ENCODE peak calls at places on chromosomes 7 and 10, in four cellular contexts. B is A549, E is HL-60, Q is GM12878. V is an unnamed sample.

GRCh38 chr10:103416436-103417147 is 20.2 kb downstream of the PDCD11 start:
- DNase-seq in B (peak), E (peak), Q (peak), V (peak)

GRCh38 chr10:110600487-110601101 is 33.1 kb downstream of the SMC3 start:
- DNase-seq in Q (no peak), B (peak), E (peak), V (peak)

GRCh38 chr10:106557951-106558733 is 606.4 kb downstream of the SORCS1 start:
- DNase-seq in Q (no peak), E (no peak), B (peak), V (no peak)

GRCh38 chr10:119761106-119761505 is 35.3 kb downstream of the INPP5F start:
- DNase-seq in E (no peak), B (no peak), Q (no peak), V (no peak)

GRCh38 chr7:194996-195829 is 2.8 kb downstream of the FAM20C start:
- DNase-seq in Q (no peak), E (no peak), B (no peak), V (no peak)

GRCh38 chr7:51430480-51431086 is 114.0 kb upstream of the COBL start:
- DNase-seq in B (peak), Q (peak), E (peak), V (peak)

GRCh38 chr10:120387326-120387725 is 69.7 kb upstream of the PLPP4 start:
- DNase-seq in B (no peak), E (no peak), Q (no peak), V (no peak)

GRCh38 chr10:86962981-86963310 is 4.5 kb downstream of the SNCG start:
- DNase-seq in B (no peak), Q (no peak), E (no peak), V (no peak)

GRCh38 chr7:115447495-115447894 is 525.6 kb downstream of the MDFIC start:
- DNase-seq in E (no peak), B (no peak), Q (no peak), V (no peak)

GRCh38 chr10:127734753-127735152 is 2.2 kb upstream of the FOXI2 start:
- DNase-seq in Q (no peak), E (no peak), B (no peak), V (peak)

GRCh38 chr7:12370249-12370648 is 33.4 kb downstream of the VWDE start:
- DNase-seq in E (no peak), B (no peak), Q (no peak), V (no peak)

GRCh38 chr7:148115308-148115707 is 475.3 kb upstream of the C7orf33 start:
- DNase-seq in B (no peak), Q (no peak), E (no peak), V (no peak)

GRCh38 chr10:91613411-91614253 is 19.2 kb downstream of the PPP1R3C start:
- DNase-seq in E (no peak), Q (no peak), B (peak), V (no peak)

GRCh38 chr10:46550795-46551700 is 5.4 kb downstream of the GPRIN2 start:
- DNase-seq in E (no peak), Q (no peak), B (no peak), V (no peak)

GRCh38 chr10:5449823-5450222 is 37.5 kb downstream of the NET1 start:
- DNase-seq in Q (no peak), B (peak), E (peak), V (peak)

GRCh38 chr10:6476989-6477388 is 103.1 kb downstream of the PRKCQ start:
- DNase-seq in B (no peak), Q (no peak), E (no peak), V (no peak)

GRCh38 chr7:29289156-29290021 is 94.8 kb downstream of the CHN2 start:
- DNase-seq in B (no peak), Q (peak), E (peak), V (no peak)

GRCh38 chr7:142240546-142240945 is 17.3 kb downstream of the PRSS58 start:
- DNase-seq in B (no peak), E (no peak), Q (no peak), V (no peak)

GRCh38 chr7:55486991-55487390 is 85.3 kb downstream of the VOPP1 start:
- DNase-seq in B (no peak), E (no peak), Q (no peak), V (no peak)

GRCh38 chr7:79241288-79242055 is 212.0 kb downstream of the MAGI2 start:
- DNase-seq in E (no peak), B (no peak), Q (no peak), V (no peak)

GRCh38 chr10:113681533-113682470 is 2.1 kb downstream of the CASP7 start:
- DNase-seq in E (no peak), Q (peak), B (no peak), V (no peak)

GRCh38 chr7:51376420-51377092 is 59.9 kb upstream of the COBL start:
- DNase-seq in Q (no peak), E (no peak), B (peak), V (no peak)

GRCh38 chr7:31744294-31744874 is 57.4 kb downstream of the PPP1R17 start:
- DNase-seq in E (peak), B (peak), Q (peak), V (peak)

GRCh38 chr10:90924552-90924951 is 3.7 kb upstream of the ANKRD1 start:
- DNase-seq in B (no peak), Q (no peak), E (no peak), V (no peak)

GRCh38 chr10:131512852-131513251 is 201.3 kb upstream of the TCERG1L start:
- DNase-seq in E (no peak), B (no peak), Q (no peak), V (no peak)

GRCh38 chr10:83352588-83352987 is 786.7 kb upstream of the GHITM start:
- DNase-seq in B (no peak), Q (no peak), E (no peak), V (no peak)

GRCh38 chr10:124375353-124375614 is 43.4 kb downstream of the OAT start:
- DNase-seq in Q (no peak), B (no peak), E (no peak), V (no peak)

GRCh38 chr7:31487071-31487470 is 26.8 kb upstream of the ITPRID1 start:
- DNase-seq in B (no peak), Q (no peak), E (no peak), V (no peak)

GRCh38 chr10:232061-232460 is 96.8 kb downstream of the ZMYND11 start:
- DNase-seq in B (no peak), Q (no peak), E (no peak), V (no peak)

GRCh38 chr10:230758-231157 is 95.5 kb downstream of the ZMYND11 start:
- DNase-seq in E (no peak), B (peak), Q (no peak), V (peak)

GRCh38 chr10:227014-227413 is 91.8 kb downstream of the ZMYND11 start:
- DNase-seq in Q (no peak), E (no peak), B (no peak), V (no peak)

GRCh38 chr10:224571-224970 is 89.3 kb downstream of the ZMYND11 start:
- DNase-seq in E (no peak), B (no peak), Q (no peak), V (no peak)

GRCh38 chr10:228366-228765 is 93.1 kb downstream of the ZMYND11 start:
- DNase-seq in Q (no peak), E (no peak), B (no peak), V (no peak)
- TF ChIP-seq REST in Q (no peak), E (no peak), B (no peak), V (no peak)

GRCh38 chr10:116772901-116773300 is 30.5 kb upstream of the HSPA12A start:
- DNase-seq in Q (no peak), E (no peak), B (no peak), V (no peak)
- H3K4me3 ChIP-seq in Q (no peak), E (no peak), B (no peak), V (no peak)

GRCh38 chr10:88243202-88243744 is 339.8 kb downstream of the RNLS start:
- DNase-seq in E (no peak), Q (no peak), B (no peak), V (no peak)

GRCh38 chr10:88244781-88245350 is 338.3 kb downstream of the RNLS start:
- DNase-seq in Q (no peak), E (peak), B (no peak), V (no peak)

GRCh38 chr10:88245974-88246511 is 337.1 kb downstream of the RNLS start:
- DNase-seq in B (no peak), E (no peak), Q (no peak), V (no peak)

GRCh38 chr10:88241501-88241900 is 341.6 kb downstream of the RNLS start:
- DNase-seq in E (no peak), Q (no peak), B (no peak), V (no peak)

DNA sequence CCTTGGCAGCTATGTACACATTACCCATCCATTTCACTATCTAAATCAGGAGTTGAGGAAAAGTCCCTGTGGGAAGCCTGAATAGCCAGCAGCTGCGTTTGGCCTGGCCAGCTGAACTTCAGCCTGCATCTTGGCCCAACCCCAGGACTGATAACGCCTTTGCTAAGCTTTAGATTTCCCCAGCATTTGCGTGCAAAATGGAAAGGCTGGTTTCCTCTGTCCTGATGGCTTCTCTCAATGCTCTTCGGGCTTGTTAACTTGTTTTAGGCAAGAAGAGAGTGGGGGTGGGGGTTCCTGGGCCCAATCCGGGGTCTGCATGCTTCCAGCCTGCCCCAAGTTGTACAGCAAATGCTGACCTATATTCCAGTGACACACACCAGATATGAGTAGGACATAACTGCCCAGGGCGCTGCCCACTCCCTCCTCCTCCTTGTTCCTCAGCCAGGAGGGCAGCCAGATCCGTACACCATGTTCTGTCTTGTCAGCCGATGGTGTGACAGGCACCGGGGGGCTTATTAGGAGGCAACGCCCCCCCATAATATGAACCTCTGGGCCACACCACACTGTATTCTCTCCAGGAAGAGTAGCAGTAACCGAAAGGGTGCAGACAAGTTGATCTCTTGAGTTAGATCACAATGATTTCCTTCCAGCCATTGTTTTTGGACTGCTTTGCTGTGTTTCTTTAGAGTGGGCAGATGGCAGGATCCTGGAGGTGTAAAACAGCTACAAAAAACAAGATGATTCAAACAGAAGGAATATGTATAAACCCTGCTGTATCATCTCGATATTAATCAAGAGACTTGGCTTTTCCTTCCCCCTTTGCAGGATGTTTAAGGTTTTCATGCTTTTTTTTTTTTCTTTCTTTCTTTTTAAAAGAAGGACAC is 339.0 kb downstream of the RNLS start:
- DNase-seq in E (no peak), B (no peak), Q (no peak), V (no peak)
- TF ChIP-seq REST in E (no peak), B (no peak), Q (no peak), V (no peak)

GRCh38 chr7:5177060-5177459 is 13.0 kb upstream of the WIPI2 start:
- DNase-seq in Q (no peak), B (peak), E (no peak), V (no peak)
- H3K4me3 ChIP-seq in Q (no peak), B (no peak), E (no peak), V (no peak)

GRCh38 chr7:108090791-108091460 is 39.2 kb downstream of the LAMB4 start:
- DNase-seq in Q (no peak), B (no peak), E (no peak), V (no peak)
- TF ChIP-seq REST in Q (no peak), B (no peak), E (no peak), V (no peak)

GRCh38 chr10:45418859-45419672 is 45.0 kb downstream of the ALOX5 start:
- DNase-seq in E (no peak), Q (peak), B (no peak), V (peak)

GRCh38 chr10:45421231-45422097 is 47.4 kb downstream of the ALOX5 start:
- DNase-seq in Q (no peak), E (peak), B (no peak), V (no peak)

GRCh38 chr10:45422207-45422606 is 48.2 kb downstream of the ALOX5 start:
- DNase-seq in B (no peak), Q (no peak), E (no peak), V (no peak)

GRCh38 chr10:45419673-45420020 is 45.6 kb downstream of the ALOX5 start:
- DNase-seq in E (no peak), B (no peak), Q (no peak), V (no peak)

DNA sequence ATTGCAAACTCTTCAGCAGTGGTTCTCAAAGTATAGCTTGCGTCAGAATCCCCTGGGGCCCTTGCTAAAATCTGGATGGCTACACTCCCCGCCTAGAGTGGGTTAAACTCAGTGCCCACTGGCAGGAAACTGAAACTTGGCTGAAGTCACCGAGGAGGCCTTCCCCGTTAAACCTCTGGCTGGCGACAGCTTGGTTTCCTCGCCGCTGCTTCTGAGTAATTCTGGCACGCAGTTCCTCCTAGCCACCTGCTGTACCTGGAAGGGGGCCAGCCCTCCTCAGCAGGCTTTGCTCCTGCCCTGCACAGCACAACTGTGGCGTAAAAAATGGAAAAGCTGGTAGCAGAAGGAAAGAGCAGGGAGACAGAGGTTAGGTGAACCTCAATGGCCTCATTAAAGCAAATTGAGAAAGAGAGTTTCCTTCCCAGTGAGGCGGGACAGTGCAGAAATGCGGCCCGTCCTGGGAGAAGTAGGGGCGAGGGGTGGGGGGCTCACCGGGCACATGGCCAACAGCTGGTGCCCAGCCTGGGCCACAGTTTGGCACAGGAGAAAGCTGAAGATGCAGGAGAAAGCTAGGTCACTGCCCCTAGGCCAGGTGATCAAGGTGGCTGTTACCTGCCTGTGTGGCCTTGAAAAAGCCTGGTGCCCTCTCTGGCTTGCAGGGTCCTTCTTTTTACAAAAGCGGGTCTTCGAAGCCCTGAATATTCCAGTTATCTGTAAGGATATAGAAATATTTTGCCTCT is 46.6 kb downstream of the ALOX5 start:
- DNase-seq in E (peak), Q (peak), B (no peak), V (no peak)
- H3K4me3 ChIP-seq in E (no peak), Q (peak), B (no peak), V (no peak)

GRCh38 chr10:44804661-44805060 is 106.5 kb upstream of the TMEM72 start:
- DNase-seq in E (no peak), Q (no peak), B (no peak), V (no peak)

GRCh38 chr10:44799971-44800370 is 111.2 kb upstream of the TMEM72 start:
- DNase-seq in E (no peak), B (no peak), Q (no peak), V (no peak)

GRCh38 chr10:44805461-44806210 is 105.5 kb upstream of the TMEM72 start:
- DNase-seq in Q (no peak), B (no peak), E (no peak), V (no peak)

GRCh38 chr10:44803820-44804219 is 107.3 kb upstream of the TMEM72 start:
- DNase-seq in Q (no peak), B (no peak), E (no peak), V (no peak)

DNA sequence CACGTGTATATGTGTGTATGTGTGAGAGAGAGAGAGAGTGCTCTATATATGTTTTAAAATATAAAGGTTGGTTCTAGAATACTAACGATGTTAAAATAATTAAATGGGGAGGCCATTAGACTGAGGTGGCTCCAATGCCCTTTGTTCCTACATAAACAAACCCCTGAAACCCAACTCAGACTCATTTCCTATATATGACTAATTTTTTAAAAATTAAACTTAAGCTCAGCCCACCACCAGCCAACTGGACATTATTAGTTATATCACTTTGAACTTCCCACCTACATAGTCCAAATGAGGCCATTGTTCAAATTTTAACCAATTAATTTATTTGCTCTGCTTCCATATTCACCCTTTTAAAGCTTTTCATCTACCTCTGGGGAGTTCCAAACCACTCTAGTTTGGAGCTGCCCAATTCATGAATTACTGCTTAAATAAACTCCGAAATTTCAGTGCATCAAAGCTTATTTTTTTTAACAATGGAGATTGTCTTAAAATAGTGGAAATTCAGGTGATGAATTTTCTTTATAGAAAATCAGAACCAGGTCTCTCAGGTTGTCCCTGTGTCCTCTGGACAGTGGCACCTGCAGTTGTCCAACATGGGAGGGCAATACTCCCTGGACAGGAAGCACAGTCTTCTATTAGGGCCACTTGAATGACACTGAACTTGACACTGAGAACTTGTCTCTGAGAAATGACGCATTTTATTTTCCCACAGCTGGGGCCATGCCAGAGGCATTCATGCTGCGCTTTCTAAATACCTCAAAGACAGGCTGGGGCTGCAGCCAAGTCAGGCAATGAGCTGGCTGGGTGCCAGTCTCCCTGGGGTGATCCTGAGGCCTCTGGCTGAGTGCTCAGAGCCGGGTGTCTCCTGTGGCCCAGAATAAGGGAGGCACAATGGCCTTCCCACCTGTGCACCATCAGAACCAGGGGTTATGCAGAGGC is 109.5 kb upstream of the TMEM72 start:
- DNase-seq in B (peak), Q (no peak), E (no peak), V (no peak)
- TF ChIP-seq REST in B (no peak), Q (no peak), E (no peak), V (no peak)